ENCODE peak calls at places on chromosomes 11 and 22, in eight cellular contexts. Y, A, W, N, R, U, O and I are unnamed samples.

GRCh38 chr22:30423296-30423958 is 2.1 kb upstream of the MTFP1 start:
- DNase-seq in Y (peak), A (peak), W (no peak), N (peak), R (no peak), U (no peak), O (no peak), I (peak)

GRCh38 chr22:20064140-20064480 is 15.9 kb upstream of the DGCR8 start:
- DNase-seq in Y (no peak), A (no peak), W (no peak), N (no peak), R (no peak), U (no peak), O (no peak), I (no peak)

GRCh38 chr11:86632499-86633269 is 39.7 kb downstream of the ME3 start:
- DNase-seq in Y (no peak), A (peak), W (peak), N (peak), R (no peak), U (peak), O (peak), I (no peak)

GRCh38 chr11:10856689-10857603 is 907 bp downstream of the ZBED5 start:
- DNase-seq in Y (no peak), A (peak), W (no peak), N (no peak), R (peak), U (peak), O (peak), I (peak)

GRCh38 chr11:62245271-62245753 is 3.3 kb downstream of the SCGB1D2 start:
- DNase-seq in Y (no peak), A (peak), W (no peak), N (no peak), R (no peak), U (peak), O (peak), I (no peak)

GRCh38 chr11:60334005-60334620 is 7.1 kb downstream of the MS4A6E start:
- DNase-seq in Y (no peak), A (peak), W (no peak), N (no peak), R (peak), U (peak), O (peak), I (peak)

GRCh38 chr11:127044535-127044934 is 44.0 kb upstream of the KIRREL3 start:
- DNase-seq in Y (no peak), A (no peak), W (no peak), N (no peak), R (no peak), U (no peak), O (no peak), I (no peak)

GRCh38 chr11:13784441-13784840 is 116.0 kb downstream of the FAR1 start:
- DNase-seq in Y (no peak), A (no peak), W (no peak), N (no peak), R (no peak), U (no peak), O (no peak), I (no peak)

GRCh38 chr22:25791556-25791955 is 49.6 kb downstream of the MYO18B start:
- DNase-seq in Y (no peak), A (no peak), W (no peak), N (no peak), R (no peak), U (no peak), O (no peak), I (no peak)

GRCh38 chr22:43168416-43169309 is 17.3 kb downstream of the TSPO start:
- DNase-seq in Y (no peak), A (peak), W (no peak), N (no peak), R (no peak), U (peak), O (peak), I (no peak)

GRCh38 chr11:45513806-45514340 is 151.5 kb downstream of the CHST1 start:
- DNase-seq in Y (no peak), A (no peak), W (no peak), N (no peak), R (no peak), U (no peak), O (no peak), I (no peak)

GRCh38 chr11:69157156-69157821 is 1.6 kb downstream of the SMIM38 start:
- DNase-seq in Y (no peak), A (peak), W (no peak), N (peak), R (peak), U (no peak), O (peak), I (peak)

GRCh38 chr11:45400594-45400993 is 114.5 kb upstream of the SYT13 start:
- DNase-seq in Y (no peak), A (peak), W (no peak), N (no peak), R (no peak), U (peak), O (peak), I (no peak)

GRCh38 chr11:78080818-78081495 is 1.3 kb upstream of the NDUFC2 start:
- DNase-seq in Y (no peak), A (peak), W (no peak), N (no peak), R (no peak), U (peak), O (peak), I (no peak)

GRCh38 chr22:37211853-37212173 is 464 bp downstream of the SSTR3 start:
- DNase-seq in Y (no peak), A (no peak), W (no peak), N (no peak), R (no peak), U (no peak), O (no peak), I (no peak)

GRCh38 chr11:122700676-122701075 is 45.2 kb downstream of the UBASH3B start:
- DNase-seq in Y (no peak), A (no peak), W (no peak), N (no peak), R (no peak), U (no peak), O (no peak), I (no peak)